ENCODE peak calls at places on chromosome 15, in seven cellular contexts. One of them, this sample, is unnamed.
A peak's percentile ranks its signal among the peaks of the same experiment; 100 is the strongest.

GRCh38 chr15:60347480-60348069 is 50.2 kb downstream of the ANXA2 start:
- DNase-seq in neural progenitor cell: no peak
- DNase-seq in fibroblast of lung: no peak
- DNase-seq in hepatocyte: no peak
- DNase-seq in H9: no peak
- DNase-seq in K562: no peak
- DNase-seq in IMR-90: no peak
- DNase-seq in this sample: peak; percentile 61

GRCh38 chr15:65856821-65857455 is 12.4 kb upstream of the RAB11A start:
- DNase-seq in K562: peak; percentile 64
- DNase-seq in fibroblast of lung: peak; percentile 66
- DNase-seq in H9: peak; percentile 72
- DNase-seq in hepatocyte: peak; percentile 68
- DNase-seq in IMR-90: peak; percentile 53
- DNase-seq in neural progenitor cell: peak; percentile 81
- DNase-seq in this sample: no peak

GRCh38 chr15:71124937-71125755 is 9.9 kb downstream of the THSD4 start:
- DNase-seq in IMR-90: no peak
- DNase-seq in fibroblast of lung: peak; percentile 37
- DNase-seq in hepatocyte: no peak
- DNase-seq in neural progenitor cell: no peak
- DNase-seq in H9: no peak
- DNase-seq in K562: no peak
- DNase-seq in this sample: no peak

GRCh38 chr15:94324117-94324826 is 92.9 kb downstream of the MCTP2 start:
- DNase-seq in H9: peak; percentile 67
- DNase-seq in hepatocyte: peak; percentile 74
- DNase-seq in fibroblast of lung: peak; percentile 71
- DNase-seq in neural progenitor cell: peak; percentile 70
- DNase-seq in IMR-90: peak; percentile 65
- DNase-seq in K562: peak; percentile 48
- DNase-seq in this sample: peak; percentile 71

GRCh38 chr15:101479851-101480612 is 9.5 kb downstream of the PCSK6 start:
- DNase-seq in fibroblast of lung: no peak
- DNase-seq in neural progenitor cell: peak; percentile 91
- DNase-seq in hepatocyte: no peak
- DNase-seq in IMR-90: no peak
- DNase-seq in H9: no peak
- DNase-seq in K562: no peak
- DNase-seq in this sample: no peak

GRCh38 chr15:88382482-88382983 is 84.7 kb downstream of the MRPL46 start:
- DNase-seq in neural progenitor cell: no peak
- DNase-seq in hepatocyte: peak; percentile 40
- DNase-seq in fibroblast of lung: peak; percentile 11
- DNase-seq in IMR-90: no peak
- DNase-seq in K562: no peak
- DNase-seq in H9: no peak
- DNase-seq in this sample: no peak

GRCh38 chr15:95662638-95663037 is 667.9 kb upstream of the NR2F2 start:
- DNase-seq in fibroblast of lung: no peak
- DNase-seq in neural progenitor cell: no peak
- DNase-seq in hepatocyte: no peak
- DNase-seq in H9: no peak
- DNase-seq in IMR-90: no peak
- DNase-seq in K562: no peak
- DNase-seq in this sample: no peak

GRCh38 chr15:38129531-38130199 is 123.0 kb upstream of the SPRED1 start:
- DNase-seq in neural progenitor cell: peak; percentile 50
- DNase-seq in H9: no peak
- DNase-seq in IMR-90: peak; percentile 99
- DNase-seq in K562: no peak
- DNase-seq in fibroblast of lung: peak; percentile 100
- DNase-seq in hepatocyte: peak; percentile 68
- DNase-seq in this sample: peak; percentile 38

GRCh38 chr15:83305696-83306291 is 21.3 kb upstream of the BNC1 start:
- DNase-seq in K562: no peak
- DNase-seq in hepatocyte: peak; percentile 71
- DNase-seq in H9: peak; percentile 40
- DNase-seq in neural progenitor cell: peak; percentile 65
- DNase-seq in IMR-90: peak; percentile 57
- DNase-seq in fibroblast of lung: no peak
- DNase-seq in this sample: peak; percentile 62

GRCh38 chr15:94119923-94120775 is 111.2 kb upstream of the MCTP2 start:
- DNase-seq in neural progenitor cell: peak; percentile 93
- DNase-seq in fibroblast of lung: peak; percentile 90
- DNase-seq in H9: peak; percentile 67
- DNase-seq in hepatocyte: peak; percentile 89
- DNase-seq in IMR-90: peak; percentile 82
- DNase-seq in K562: peak; percentile 25
- DNase-seq in this sample: peak; percentile 66

GRCh38 chr15:36883705-36884355 is 216.5 kb downstream of the MEIS2 start:
- DNase-seq in neural progenitor cell: peak; percentile 97
- DNase-seq in IMR-90: peak; percentile 86
- DNase-seq in H9: peak; percentile 87
- DNase-seq in hepatocyte: peak; percentile 94
- DNase-seq in K562: peak; percentile 85
- DNase-seq in fibroblast of lung: peak; percentile 91
- DNase-seq in this sample: peak; percentile 93

GRCh38 chr15:77901921-77902750 is 175.4 kb downstream of the TBC1D2B start:
- DNase-seq in H9: no peak
- DNase-seq in IMR-90: no peak
- DNase-seq in hepatocyte: no peak
- DNase-seq in neural progenitor cell: peak; percentile 44
- DNase-seq in K562: peak; percentile 24
- DNase-seq in fibroblast of lung: no peak
- DNase-seq in this sample: peak; percentile 91

GRCh38 chr15:70044168-70044567 is 53.5 kb downstream of the TLE3 start:
- DNase-seq in fibroblast of lung: no peak
- DNase-seq in IMR-90: no peak
- DNase-seq in hepatocyte: no peak
- DNase-seq in K562: no peak
- DNase-seq in H9: no peak
- DNase-seq in neural progenitor cell: no peak
- DNase-seq in this sample: no peak

GRCh38 chr15:33524274-33524673 is 213.5 kb downstream of the RYR3 start:
- DNase-seq in hepatocyte: no peak
- DNase-seq in K562: no peak
- DNase-seq in neural progenitor cell: no peak
- DNase-seq in IMR-90: no peak
- DNase-seq in fibroblast of lung: no peak
- DNase-seq in H9: no peak
- DNase-seq in this sample: peak; percentile 3

GRCh38 chr15:75661041-75661778 is 13.5 kb downstream of the SNX33 start:
- DNase-seq in K562: no peak
- DNase-seq in hepatocyte: peak; percentile 92
- DNase-seq in fibroblast of lung: peak; percentile 91
- DNase-seq in neural progenitor cell: peak; percentile 42
- DNase-seq in IMR-90: peak; percentile 91
- DNase-seq in H9: peak; percentile 76
- DNase-seq in this sample: peak; percentile 99

GRCh38 chr15:25089577-25089976 is 134.8 kb downstream of the SNRPN start:
- DNase-seq in neural progenitor cell: no peak
- DNase-seq in IMR-90: no peak
- DNase-seq in K562: no peak
- DNase-seq in hepatocyte: no peak
- DNase-seq in fibroblast of lung: no peak
- DNase-seq in H9: peak; percentile 5
- DNase-seq in this sample: no peak

GRCh38 chr15:100691321-100691720 is 88.9 kb downstream of the ASB7 start:
- DNase-seq in IMR-90: no peak
- DNase-seq in neural progenitor cell: no peak
- DNase-seq in fibroblast of lung: no peak
- DNase-seq in hepatocyte: no peak
- DNase-seq in H9: peak; percentile 10
- DNase-seq in K562: no peak
- DNase-seq in this sample: no peak

GRCh38 chr15:86906406-86906805 is 826.7 kb downstream of the AGBL1 start:
- DNase-seq in fibroblast of lung: no peak
- DNase-seq in hepatocyte: no peak
- DNase-seq in neural progenitor cell: no peak
- DNase-seq in H9: no peak
- DNase-seq in IMR-90: no peak
- DNase-seq in K562: no peak
- DNase-seq in this sample: no peak

GRCh38 chr15:40452296-40453090 is 11.7 kb downstream of the BAHD1 start:
- DNase-seq in K562: no peak
- DNase-seq in hepatocyte: no peak
- DNase-seq in neural progenitor cell: no peak
- DNase-seq in IMR-90: no peak
- DNase-seq in fibroblast of lung: no peak
- DNase-seq in H9: no peak
- DNase-seq in this sample: no peak

GRCh38 chr15:31307270-31308184 is 19.1 kb upstream of the KLF13 start:
- DNase-seq in neural progenitor cell: no peak
- DNase-seq in K562: no peak
- DNase-seq in IMR-90: no peak
- DNase-seq in fibroblast of lung: no peak
- DNase-seq in H9: no peak
- DNase-seq in hepatocyte: no peak
- DNase-seq in this sample: peak; percentile 62

GRCh38 chr15:76059320-76060097 is at the start of gene TMEM266:
- DNase-seq in hepatocyte: peak; percentile 89
- DNase-seq in H9: peak; percentile 74
- DNase-seq in K562: peak; percentile 91
- DNase-seq in IMR-90: peak; percentile 5
- DNase-seq in neural progenitor cell: peak; percentile 96
- DNase-seq in fibroblast of lung: peak; percentile 14
- DNase-seq in this sample: peak; percentile 87

GRCh38 chr15:54082836-54083492 is 104.7 kb downstream of the UNC13C start:
- DNase-seq in fibroblast of lung: peak; percentile 10
- DNase-seq in hepatocyte: no peak
- DNase-seq in K562: peak; percentile 11
- DNase-seq in neural progenitor cell: peak; percentile 2
- DNase-seq in IMR-90: peak; percentile 0
- DNase-seq in H9: peak; percentile 44
- DNase-seq in this sample: no peak

GRCh38 chr15:92711457-92711831 is 55.9 kb upstream of the FAM174B start:
- DNase-seq in K562: no peak
- DNase-seq in hepatocyte: peak; percentile 22
- DNase-seq in neural progenitor cell: peak; percentile 28
- DNase-seq in IMR-90: no peak
- DNase-seq in fibroblast of lung: no peak
- DNase-seq in H9: peak; percentile 69
- DNase-seq in this sample: no peak

GRCh38 chr15:95371664-95372063 is 958.8 kb upstream of the NR2F2 start:
- DNase-seq in H9: no peak
- DNase-seq in hepatocyte: no peak
- DNase-seq in fibroblast of lung: peak; percentile 37
- DNase-seq in IMR-90: peak; percentile 79
- DNase-seq in K562: no peak
- DNase-seq in neural progenitor cell: no peak
- DNase-seq in this sample: no peak

GRCh38 chr15:52636459-52636858 is 42.7 kb downstream of the ATOSA start:
- DNase-seq in IMR-90: peak; percentile 68
- DNase-seq in hepatocyte: no peak
- DNase-seq in K562: no peak
- DNase-seq in fibroblast of lung: peak; percentile 53
- DNase-seq in H9: no peak
- DNase-seq in neural progenitor cell: no peak
- DNase-seq in this sample: no peak

GRCh38 chr15:33341943-33342342 is 31.2 kb downstream of the RYR3 start:
- DNase-seq in hepatocyte: no peak
- DNase-seq in K562: no peak
- DNase-seq in H9: no peak
- DNase-seq in neural progenitor cell: peak; percentile 13
- DNase-seq in IMR-90: no peak
- DNase-seq in fibroblast of lung: no peak
- DNase-seq in this sample: no peak

GRCh38 chr15:74988007-74988800 is 7.2 kb upstream of the SCAMP5 start:
- DNase-seq in fibroblast of lung: peak; percentile 16
- DNase-seq in neural progenitor cell: peak; percentile 63
- DNase-seq in H9: peak; percentile 73
- DNase-seq in IMR-90: peak; percentile 7
- DNase-seq in K562: peak; percentile 51
- DNase-seq in hepatocyte: peak; percentile 78
- DNase-seq in this sample: no peak

GRCh38 chr15:49155834-49156627 is 632 bp upstream of the COPS2 start:
- DNase-seq in neural progenitor cell: peak; percentile 42
- DNase-seq in H9: peak; percentile 29
- DNase-seq in K562: no peak
- DNase-seq in IMR-90: peak; percentile 25
- DNase-seq in fibroblast of lung: peak; percentile 31
- DNase-seq in hepatocyte: peak; percentile 23
- DNase-seq in this sample: peak; percentile 36

GRCh38 chr15:33068007-33068441 is 126.5 kb downstream of the FMN1 start:
- DNase-seq in K562: no peak
- DNase-seq in H9: peak; percentile 76
- DNase-seq in IMR-90: no peak
- DNase-seq in fibroblast of lung: peak; percentile 39
- DNase-seq in neural progenitor cell: peak; percentile 28
- DNase-seq in hepatocyte: peak; percentile 28
- DNase-seq in this sample: peak; percentile 58

GRCh38 chr15:35062164-35063099 is 22.7 kb downstream of the NANOGP8 start:
- DNase-seq in H9: no peak
- DNase-seq in fibroblast of lung: no peak
- DNase-seq in hepatocyte: no peak
- DNase-seq in K562: no peak
- DNase-seq in neural progenitor cell: no peak
- DNase-seq in IMR-90: peak; percentile 37
- DNase-seq in this sample: peak; percentile 82
- H3K27ac ChIP-seq in H9: peak overlapping the region; percentile 79
- H3K27ac ChIP-seq in fibroblast of lung: no peak overlapping the region
- H3K27ac ChIP-seq in hepatocyte: no peak overlapping the region
- H3K27ac ChIP-seq in K562: no peak overlapping the region
- H3K27ac ChIP-seq in neural progenitor cell: no peak overlapping the region
- H3K27ac ChIP-seq in IMR-90: no peak overlapping the region
- H3K27ac ChIP-seq in this sample: no peak overlapping the region

GRCh38 chr15:81056276-81056675 is 55.6 kb downstream of the TLNRD1 start:
- DNase-seq in hepatocyte: no peak
- DNase-seq in K562: no peak
- DNase-seq in fibroblast of lung: no peak
- DNase-seq in H9: no peak
- DNase-seq in IMR-90: no peak
- DNase-seq in neural progenitor cell: no peak
- DNase-seq in this sample: no peak
- TF ChIP-seq CTCF in hepatocyte: no peak
- TF ChIP-seq CTCF in K562: no peak
- TF ChIP-seq CTCF in fibroblast of lung: no peak
- TF ChIP-seq CTCF in H9: no peak
- TF ChIP-seq CTCF in IMR-90: no peak
- TF ChIP-seq CTCF in neural progenitor cell: no peak
- TF ChIP-seq CTCF in this sample: no peak

GRCh38 chr15:35751421-35752133 is 205.6 kb upstream of the DPH6 start:
- DNase-seq in H9: peak; percentile 77
- DNase-seq in IMR-90: peak; percentile 78
- DNase-seq in K562: peak; percentile 53
- DNase-seq in neural progenitor cell: peak; percentile 88
- DNase-seq in fibroblast of lung: peak; percentile 81
- DNase-seq in hepatocyte: peak; percentile 89
- DNase-seq in this sample: no peak
- H2AFZ ChIP-seq in H9: no peak overlapping the region
- H2AFZ ChIP-seq in IMR-90: peak overlapping the region; percentile 54
- H2AFZ ChIP-seq in K562: peak overlapping the region; percentile 71
- H2AFZ ChIP-seq in neural progenitor cell: no peak overlapping the region
- H2AFZ ChIP-seq in fibroblast of lung: peak overlapping the region; percentile 3
- H2AFZ ChIP-seq in hepatocyte: no peak overlapping the region
- H2AFZ ChIP-seq in this sample: peak overlapping the region; percentile 82

DNA sequence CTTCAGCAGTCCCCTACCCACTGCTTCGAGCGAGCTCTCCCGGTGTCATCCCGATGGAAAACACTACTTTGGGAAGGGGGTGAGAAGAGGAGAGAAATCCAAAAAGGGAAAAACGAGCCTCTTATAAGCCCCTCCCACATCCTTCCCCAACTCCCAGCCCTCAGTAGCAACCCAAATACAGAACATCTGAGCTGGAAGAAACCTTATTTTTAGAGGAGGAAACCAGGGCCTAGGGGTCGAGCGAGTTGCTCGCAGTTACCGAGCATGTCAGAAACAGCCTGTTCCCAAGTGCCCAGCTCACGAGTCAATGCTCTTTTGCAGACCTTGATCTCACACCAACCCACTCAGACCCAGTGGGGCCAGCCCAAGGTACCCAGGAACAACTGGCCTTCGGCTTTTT is 14.2 kb downstream of the RBPMS2 start:
- DNase-seq in fibroblast of lung: no peak
- DNase-seq in H9: no peak
- DNase-seq in neural progenitor cell: no peak
- DNase-seq in K562: no peak
- DNase-seq in IMR-90: no peak
- DNase-seq in hepatocyte: no peak
- DNase-seq in this sample: peak; percentile 49
- H3K27ac ChIP-seq in fibroblast of lung: no peak overlapping the region
- H3K27ac ChIP-seq in H9: no peak overlapping the region
- H3K27ac ChIP-seq in neural progenitor cell: no peak overlapping the region
- H3K27ac ChIP-seq in K562: no peak overlapping the region
- H3K27ac ChIP-seq in IMR-90: no peak overlapping the region
- H3K27ac ChIP-seq in hepatocyte: no peak overlapping the region
- H3K27ac ChIP-seq in this sample: no peak overlapping the region